ENCODE peak calls at places on chromosomes 13 and 19, in six cellular contexts. W, P, H, U, N and M are unnamed samples.

GRCh38 chr19:33456076-33456844 is 65.3 kb downstream of the PEPD start:
- DNase-seq in P (no peak), U (no peak), N (no peak), W (no peak), H (no peak), M (no peak)

GRCh38 chr13:51639171-51639570 is 54.9 kb downstream of the WDFY2 start:
- DNase-seq in N (no peak), H (no peak), P (no peak), W (no peak), U (no peak), M (no peak)

GRCh38 chr19:34601071-34601470 is 75.9 kb downstream of the SCGB2B2 start:
- DNase-seq in W (no peak), P (no peak), H (no peak), N (no peak), U (no peak), M (no peak)

GRCh38 chr13:95536629-95537241 is 15.8 kb upstream of the CLDN10 start:
- DNase-seq in P (peak; percentile 11), U (no peak), H (no peak), N (no peak), W (peak; percentile 15), M (no peak)

GRCh38 chr13:44278164-44278563 is 95.5 kb upstream of the SERP2 start:
- DNase-seq in H (no peak), U (no peak), W (no peak), P (no peak), N (no peak), M (no peak)

GRCh38 chr13:94217370-94217769 is 262.1 kb downstream of the DCT start:
- DNase-seq in W (no peak), H (no peak), U (no peak), N (no peak), P (no peak), M (no peak)

GRCh38 chr13:76697277-76697676 is 188.9 kb downstream of the KCTD12 start:
- DNase-seq in H (no peak), N (no peak), W (no peak), P (no peak), U (no peak), M (no peak)

GRCh38 chr13:41546372-41547252 is 89.3 kb downstream of the RGCC start:
- DNase-seq in H (no peak), W (no peak), P (no peak), N (peak; percentile 21), U (no peak), M (no peak)

GRCh38 chr19:41297628-41298326 is 12.2 kb upstream of the CCDC97 start:
- DNase-seq in W (no peak), P (no peak), H (no peak), U (peak; percentile 64), N (no peak), M (no peak)

GRCh38 chr13:29496241-29496712 is 99.2 kb downstream of the SLC7A1 start:
- DNase-seq in W (no peak), U (no peak), P (no peak), H (no peak), N (no peak), M (no peak)

GRCh38 chr19:15286688-15287355 is 45.5 kb downstream of the BRD4 start:
- DNase-seq in W (no peak), P (no peak), N (no peak), U (no peak), H (no peak), M (no peak)

GRCh38 chr13:76894401-76895110 is 8.4 kb upstream of the KCTD12 start:
- DNase-seq in W (no peak), N (no peak), P (no peak), U (no peak), H (no peak), M (no peak)

GRCh38 chr13:97946951-97947588 is 6.4 kb upstream of the IPO5 start:
- DNase-seq in P (no peak), N (no peak), W (no peak), U (no peak), H (no peak), M (no peak)

DNA sequence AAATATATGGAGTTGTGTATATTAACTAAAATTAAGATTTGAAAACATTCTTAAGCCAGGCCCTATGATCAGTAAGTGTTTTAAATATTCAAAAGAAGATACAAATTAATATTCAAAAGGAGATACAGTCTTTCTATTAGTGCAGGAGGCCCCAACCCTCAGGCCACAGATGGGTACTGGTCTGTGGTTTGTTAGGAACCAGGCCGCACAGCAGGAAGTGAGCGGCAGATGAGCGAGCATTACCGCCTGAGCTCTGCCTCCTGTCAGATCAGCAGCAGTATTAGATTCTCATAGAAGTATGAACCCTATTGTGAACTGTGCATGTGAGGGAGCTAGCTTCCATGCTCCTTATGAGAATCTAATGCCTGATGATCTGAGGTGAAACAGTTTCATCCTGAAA is 232.9 kb downstream of the FOXO1 start:
- DNase-seq in P (no peak), H (no peak), W (no peak), U (no peak), N (no peak), M (no peak)
- TF ChIP-seq ZNF274 in P (no peak), H (no peak), W (no peak), U (no peak), N (no peak), M (no peak)

GRCh38 chr13:37046062-37046461 is 13.4 kb downstream of the SUPT20H start:
- DNase-seq in U (no peak), H (no peak), W (no peak), N (no peak), P (no peak), M (no peak)

GRCh38 chr13:37047846-37048245 is 11.6 kb downstream of the SUPT20H start:
- DNase-seq in H (no peak), N (no peak), U (no peak), W (no peak), P (no peak), M (no peak)

GRCh38 chr13:37047032-37047431 is 12.5 kb downstream of the SUPT20H start:
- DNase-seq in P (no peak), N (no peak), W (no peak), H (no peak), U (no peak), M (no peak)

DNA sequence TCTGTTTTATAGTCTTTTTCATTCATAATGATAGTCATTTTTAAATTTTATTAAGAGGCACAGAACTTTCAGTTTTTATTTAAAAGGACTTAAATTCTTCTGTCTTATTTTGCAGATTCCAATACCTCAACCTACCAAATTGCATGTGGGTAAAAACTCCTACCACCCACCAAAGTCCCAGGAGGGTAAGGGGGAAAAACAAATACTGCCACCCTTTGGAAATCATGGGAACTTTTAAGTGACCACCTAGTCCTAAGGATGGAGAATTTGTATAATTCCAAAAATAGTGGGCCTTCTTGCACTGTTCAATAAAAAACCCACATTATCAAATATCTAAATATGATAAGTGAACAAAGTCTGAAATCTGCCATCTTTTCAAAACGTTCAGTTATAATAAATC is 9.7 kb downstream of the SUPT20H start:
- DNase-seq in U (no peak), H (no peak), P (no peak), W (no peak), N (no peak), M (no peak)
- TF ChIP-seq ZNF274 in U (no peak), H (no peak), P (no peak), W (no peak), N (no peak), M (no peak)

DNA sequence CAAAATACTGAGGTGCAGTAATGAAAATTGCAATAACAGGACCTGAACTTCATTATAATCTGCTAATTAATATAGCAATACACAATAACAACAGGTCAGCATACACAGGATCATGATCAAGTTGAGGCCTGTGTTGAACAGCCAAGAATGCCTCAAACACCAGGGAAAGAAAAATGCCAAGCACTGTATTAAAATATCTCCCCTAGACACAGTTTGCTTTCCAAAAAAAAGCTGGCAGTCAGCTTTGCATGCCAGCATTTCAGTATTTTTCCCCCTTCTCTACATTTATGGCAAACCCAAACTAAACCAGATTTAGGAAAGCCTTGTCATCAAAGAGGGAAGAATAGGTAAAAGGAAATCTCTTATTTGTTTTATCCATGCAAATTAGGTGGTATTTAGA is 226.9 kb downstream of the LHFPL6 start:
- DNase-seq in N (no peak), W (no peak), U (no peak), H (no peak), P (no peak), M (no peak)
- TF ChIP-seq ZNF274 in N (no peak), W (no peak), U (no peak), H (no peak), P (no peak), M (no peak)

DNA sequence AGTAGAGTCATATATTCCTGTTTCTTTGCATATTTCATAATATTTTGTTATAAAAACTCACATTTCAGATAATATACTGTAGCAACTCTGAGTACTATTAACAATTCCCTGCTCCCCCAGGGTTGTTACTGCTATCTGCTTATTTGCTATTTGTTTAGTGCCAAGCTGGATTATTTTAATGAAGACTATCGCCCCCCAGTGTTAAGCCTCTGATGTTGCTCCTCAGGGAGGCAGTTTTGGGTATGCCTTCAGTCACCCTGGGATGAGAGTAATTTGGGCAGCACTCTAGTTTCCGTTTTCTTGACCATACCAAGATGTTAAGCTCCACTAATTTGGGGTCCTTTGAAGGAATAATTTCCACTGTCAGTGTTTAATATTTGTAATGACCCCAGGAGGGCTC is 46.0 kb downstream of the MICU2 start:
- DNase-seq in N (peak; percentile 25), W (peak; percentile 16), P (peak; percentile 29), H (peak; percentile 3), U (no peak), M (no peak)
- TF ChIP-seq ZNF274 in N (no peak), W (no peak), P (no peak), H (no peak), U (no peak), M (no peak)

DNA sequence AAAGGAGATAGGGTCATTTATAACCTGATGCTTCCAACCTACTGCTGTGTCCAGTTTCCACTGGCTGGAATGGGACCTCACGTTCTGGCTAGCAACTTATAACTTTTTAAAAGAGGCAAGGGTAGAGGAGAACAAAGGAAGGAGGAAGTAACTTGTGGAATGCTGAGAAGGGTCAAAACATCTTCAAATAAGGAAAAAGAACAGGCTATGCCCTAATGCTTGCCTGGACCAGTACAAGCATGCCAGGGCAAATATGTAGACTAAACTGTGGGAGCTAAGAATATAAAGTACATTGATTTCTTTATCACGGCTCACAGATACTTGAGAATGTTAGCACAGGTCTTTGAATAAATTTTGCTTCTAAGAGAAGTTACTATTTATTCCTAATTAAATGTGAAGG is 1.5 kb upstream of the ZNF561 start:
- DNase-seq in H (no peak), P (no peak), W (no peak), N (no peak), U (no peak), M (no peak)
- TF ChIP-seq ZNF274 in H (no peak), P (no peak), W (no peak), N (no peak), U (no peak), M (no peak)

GRCh38 chr19:38708413-38709024 is 35.8 kb downstream of the CAPN12 start:
- DNase-seq in U (no peak), W (no peak), P (no peak), H (no peak), N (no peak), M (no peak)

GRCh38 chr19:38705197-38706019 is 38.9 kb downstream of the CAPN12 start:
- DNase-seq in W (no peak), N (no peak), U (no peak), H (no peak), P (no peak), M (no peak)

GRCh38 chr19:38706792-38707511 is 37.3 kb downstream of the CAPN12 start:
- DNase-seq in W (no peak), U (no peak), N (no peak), P (no peak), H (no peak), M (no peak)

GRCh38 chr19:38709119-38709518 is 35.2 kb downstream of the CAPN12 start:
- DNase-seq in N (no peak), P (no peak), U (no peak), H (no peak), W (no peak), M (no peak)

GRCh38 chr19:38707512-38708114 is 36.7 kb downstream of the CAPN12 start:
- DNase-seq in N (peak; percentile 48), P (peak; percentile 19), U (no peak), W (no peak), H (no peak), M (no peak)
- TF ChIP-seq ZNF274 in N (no peak), P (no peak), U (no peak), W (no peak), H (no peak), M (no peak)